ENCODE peak calls at places on chromosomes 7 and 10, in six cellular contexts. U is trophoblast cell, Z is IMR-90, G is H9, T is mesenchymal stem cell, P is H1. B is an unnamed sample.
A peak's percentile ranks its signal among the peaks of the same experiment; 100 is the strongest.

GRCh38 chr7:53812135-53812534 is 730.0 kb upstream of the VSTM2A start:
- DNase-seq in G (no peak), U (no peak), Z (no peak), T (no peak), P (no peak), B (no peak)

GRCh38 chr10:93064874-93065660 is 4.5 kb downstream of the CYP26C1 start:
- DNase-seq in U (no peak), P (no peak), T (no peak), Z (no peak), G (no peak), B (no peak)

GRCh38 chr10:133440633-133441285 is 13.0 kb upstream of the SCART1 start:
- DNase-seq in P (no peak), G (no peak), U (no peak), T (no peak), Z (no peak), B (no peak)

GRCh38 chr7:138359891-138360582 is 100.0 kb upstream of the TRIM24 start:
- DNase-seq in P (no peak), U (peak; percentile 74), T (no peak), Z (no peak), G (no peak), B (no peak)

GRCh38 chr10:71371750-71372166 is 25.0 kb upstream of the CDH23 start:
- DNase-seq in U (peak; percentile 17), P (no peak), Z (no peak), T (no peak), G (no peak), B (no peak)

GRCh38 chr10:96833220-96834001 is 1.3 kb downstream of the LCOR start:
- DNase-seq in U (peak; percentile 20), P (peak; percentile 55), Z (peak; percentile 23), G (peak; percentile 41), T (peak; percentile 56), B (peak; percentile 69)

GRCh38 chr10:66209025-66209424 is 716.8 kb upstream of the LRRTM3 start:
- DNase-seq in T (peak; percentile 3), P (no peak), Z (no peak), U (no peak), G (no peak), B (no peak)

GRCh38 chr10:116742367-116743265 is at the start of gene HSPA12A:
- DNase-seq in T (peak; percentile 81), G (peak; percentile 74), P (peak; percentile 82), Z (peak; percentile 89), U (peak; percentile 74), B (peak; percentile 77)

GRCh38 chr7:45120-46090 is 147.0 kb upstream of the FAM20C start:
- DNase-seq in Z (no peak), T (no peak), P (no peak), G (no peak), U (no peak), B (no peak)

GRCh38 chr7:117401293-117402002 is 25.8 kb downstream of the ASZ1 start:
- DNase-seq in P (no peak), U (peak; percentile 17), G (no peak), T (no peak), Z (peak; percentile 18), B (no peak)

GRCh38 chr10:58512470-58513188 is at the start of gene BICC1:
- DNase-seq in G (peak; percentile 42), P (no peak), U (peak; percentile 26), T (peak; percentile 45), Z (peak; percentile 38), B (peak; percentile 48)

GRCh38 chr10:99943908-99944307 is 65.8 kb downstream of the DNMBP start:
- DNase-seq in U (no peak), P (no peak), G (no peak), T (no peak), Z (no peak), B (no peak)

GRCh38 chr7:97733276-97734206 is 1.7 kb downstream of the TAC1 start:
- DNase-seq in T (no peak), U (no peak), Z (no peak), G (peak; percentile 64), P (peak; percentile 75), B (peak; percentile 54)

GRCh38 chr10:28400176-28400575 is 97.3 kb upstream of the MPP7 start:
- DNase-seq in T (no peak), P (no peak), G (no peak), U (no peak), Z (no peak), B (no peak)

GRCh38 chr10:71213761-71214440 is 1.5 kb downstream of the UNC5B start:
- DNase-seq in G (no peak), Z (peak; percentile 80), P (no peak), T (peak; percentile 89), U (no peak), B (no peak)

GRCh38 chr7:94580601-94581000 is 71.0 kb downstream of the CASD1 start:
- DNase-seq in T (peak; percentile 8), U (peak; percentile 90), P (no peak), Z (peak; percentile 49), G (no peak), B (no peak)

GRCh38 chr7:105011771-105012502 is 2.1 kb upstream of the KMT2E start:
- DNase-seq in P (no peak), G (no peak), Z (no peak), U (peak; percentile 37), T (peak; percentile 39), B (no peak)

GRCh38 chr7:12687213-12688171 is at the start of gene ARL4A:
- DNase-seq in U (peak; percentile 99), P (peak; percentile 98), T (peak; percentile 98), Z (peak; percentile 98), G (peak; percentile 98), B (peak; percentile 96)

GRCh38 chr7:12685550-12685949 is 1.9 kb upstream of the ARL4A start:
- DNase-seq in P (peak; percentile 61), Z (peak; percentile 33), T (peak; percentile 52), U (peak; percentile 75), G (peak; percentile 81), B (peak; percentile 30)

GRCh38 chr7:12686234-12686893 is 1.1 kb upstream of the ARL4A start:
- DNase-seq in P (peak; percentile 99), G (peak; percentile 98), U (peak; percentile 99), Z (peak; percentile 77), T (peak; percentile 94), B (peak; percentile 85)

GRCh38 chr7:12684733-12685132 is 2.7 kb upstream of the ARL4A start:
- DNase-seq in G (no peak), P (no peak), T (no peak), U (peak; percentile 58), Z (no peak), B (no peak)

GRCh38 chr7:12686894-12687212 is 580 bp upstream of the ARL4A start:
- DNase-seq in T (no peak), Z (no peak), U (no peak), P (no peak), G (no peak), B (no peak)
- H3K14ac ChIP-seq in T (peak overlapping the region; percentile 61), Z (no peak overlapping the region), U (peak overlapping the region; percentile 52), P (no peak overlapping the region), G (peak overlapping the region; percentile 90), B (peak overlapping the region; percentile 38)

GRCh38 chr10:125025341-125025740 is 83.4 kb downstream of the ZRANB1 start:
- DNase-seq in Z (peak; percentile 69), P (no peak), U (no peak), G (no peak), T (peak; percentile 40), B (no peak)
- H3K27ac ChIP-seq in Z (peak overlapping the region; percentile 25), P (no peak overlapping the region), U (no peak overlapping the region), G (no peak overlapping the region), T (no peak overlapping the region), B (no peak overlapping the region)

DNA sequence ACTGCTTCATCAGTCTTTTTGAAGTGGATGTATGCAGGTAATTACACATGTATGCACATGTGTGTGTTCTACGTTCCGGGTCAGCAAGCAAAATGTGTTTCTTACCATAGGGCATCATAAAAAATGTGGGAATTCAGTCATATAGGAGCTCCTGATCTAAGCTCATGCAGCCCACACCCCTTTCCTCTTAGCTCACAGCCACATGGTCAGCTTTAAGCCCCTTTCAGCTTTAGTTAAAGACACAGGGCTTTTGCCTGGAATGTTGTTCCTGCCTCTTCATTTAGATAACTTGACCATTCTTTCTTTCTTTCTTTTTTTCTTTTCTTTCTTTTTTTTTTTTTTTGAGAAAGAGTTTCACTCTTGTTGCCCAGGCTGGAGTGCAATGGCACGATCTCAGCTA is 258.1 kb downstream of the RPS24 start:
- DNase-seq in G (no peak), U (no peak), T (no peak), Z (no peak), P (no peak), B (no peak)
- H3K14ac ChIP-seq in G (no peak overlapping the region), U (no peak overlapping the region), T (no peak overlapping the region), Z (no peak overlapping the region), P (no peak overlapping the region), B (no peak overlapping the region)

GRCh38 chr7:87933605-87933952 is 472 bp upstream of the ADAM22 start:
- DNase-seq in T (no peak), U (no peak), G (no peak), Z (no peak), P (no peak), B (no peak)

GRCh38 chr7:87935373-87935706 is 1.3 kb downstream of the ADAM22 start:
- DNase-seq in Z (no peak), G (no peak), U (no peak), P (no peak), T (no peak), B (no peak)

GRCh38 chr7:87934699-87935372 is 785 bp downstream of the ADAM22 start:
- DNase-seq in U (no peak), Z (no peak), G (peak; percentile 35), P (peak; percentile 70), T (peak; percentile 42), B (peak; percentile 17)

GRCh38 chr7:87933953-87934698 is at the start of gene ADAM22:
- DNase-seq in P (peak; percentile 87), U (peak; percentile 51), G (peak; percentile 95), Z (peak; percentile 64), T (peak; percentile 85), B (peak; percentile 87)
- H3K27ac ChIP-seq in P (peak within 1 kb of the TSS; percentile 33), U (no peak within 1 kb of the TSS), G (no peak within 1 kb of the TSS), Z (no peak within 1 kb of the TSS), T (no peak within 1 kb of the TSS), B (peak within 1 kb of the TSS; percentile 55)

B was measured in neuronal stem cell.